ENCODE peak calls at places on chromosomes 16 and 17, in seven cellular contexts. U is ovary, B is cardiac fibroblast, Q is AG10803, I is fibroblast of lung, S is cardiac muscle cell, V is AG04450. C is an unnamed sample.

GRCh38 chr17:19384723-19385391 is 2.1 kb downstream of the MFAP4 start:
- DNase-seq in S (no peak), I (peak; percentile 99), B (peak; percentile 98), V (peak; percentile 88), Q (peak; percentile 97), U (peak; percentile 97), C (peak; percentile 98)

GRCh38 chr17:71759422-71760060 is 361.3 kb upstream of the SOX9 start:
- DNase-seq in B (no peak), V (peak; percentile 39), I (peak; percentile 31), S (no peak), Q (no peak), U (no peak), C (no peak)

GRCh38 chr16:64269756-64270155 is 852.1 kb downstream of the CDH11 start:
- DNase-seq in I (peak; percentile 72), B (no peak), V (no peak), Q (peak; percentile 38), U (no peak), S (no peak), C (no peak)

GRCh38 chr17:41710472-41711090 is 1.6 kb upstream of the GAST start:
- DNase-seq in B (peak; percentile 68), U (no peak), Q (peak; percentile 67), V (no peak), I (peak; percentile 53), S (no peak), C (peak; percentile 74)

GRCh38 chr17:73138541-73139138 is 26.2 kb upstream of the SSTR2 start:
- DNase-seq in B (no peak), V (no peak), Q (no peak), U (no peak), S (peak; percentile 20), I (no peak), C (no peak)

GRCh38 chr17:2860045-2860444 is 63.8 kb downstream of the RAP1GAP2 start:
- DNase-seq in U (no peak), V (no peak), I (no peak), S (no peak), Q (no peak), B (no peak), C (no peak)

GRCh38 chr16:1528921-1529537 is 4.4 kb upstream of the TMEM204 start:
- DNase-seq in Q (no peak), S (no peak), I (no peak), U (no peak), B (no peak), V (no peak), C (no peak)

GRCh38 chr17:13601776-13602551 is at the start of gene HS3ST3A1:
- DNase-seq in B (peak; percentile 83), V (peak; percentile 65), S (peak; percentile 87), Q (peak; percentile 85), U (peak; percentile 73), I (peak; percentile 87), C (peak; percentile 81)

GRCh38 chr17:35906559-35907265 is 23.9 kb downstream of the RDM1 start:
- DNase-seq in U (no peak), B (peak; percentile 72), S (no peak), V (no peak), Q (no peak), I (no peak), C (peak; percentile 29)

GRCh38 chr16:89661215-89661614 is 3.6 kb downstream of the SPATA33 start:
- DNase-seq in V (no peak), Q (no peak), S (no peak), U (no peak), B (no peak), I (no peak), C (no peak)

GRCh38 chr17:79838541-79839274 is 532 bp downstream of the CBX4 start:
- DNase-seq in B (peak; percentile 67), Q (peak; percentile 52), V (no peak), I (peak; percentile 66), U (peak; percentile 60), S (peak; percentile 82), C (peak; percentile 70)

GRCh38 chr16:53713403-53714013 is 9.6 kb downstream of the FTO start:
- DNase-seq in Q (peak; percentile 78), U (no peak), B (peak; percentile 52), S (no peak), V (no peak), I (no peak), C (peak; percentile 42)

GRCh38 chr17:65231662-65232335 is 94.6 kb downstream of the RGS9 start:
- DNase-seq in Q (peak; percentile 87), U (no peak), B (peak; percentile 87), I (peak; percentile 67), V (peak; percentile 63), S (peak; percentile 85), C (peak; percentile 85)

GRCh38 chr17:17812211-17813054 is 24.4 kb downstream of the SREBF1 start:
- DNase-seq in U (peak; percentile 87), B (peak; percentile 76), I (peak; percentile 67), V (no peak), S (peak; percentile 73), Q (peak; percentile 56), C (peak; percentile 61)

GRCh38 chr17:17814162-17815061 is 22.4 kb downstream of the SREBF1 start:
- DNase-seq in V (no peak), S (no peak), Q (no peak), U (no peak), B (no peak), I (no peak), C (no peak)

GRCh38 chr17:17815062-17815406 is 21.8 kb downstream of the SREBF1 start:
- DNase-seq in V (no peak), Q (no peak), S (peak; percentile 65), U (no peak), B (no peak), I (no peak), C (no peak)

GRCh38 chr17:17813055-17813724 is 23.6 kb downstream of the SREBF1 start:
- DNase-seq in V (no peak), S (no peak), U (no peak), Q (no peak), I (no peak), B (no peak), C (no peak)

DNA sequence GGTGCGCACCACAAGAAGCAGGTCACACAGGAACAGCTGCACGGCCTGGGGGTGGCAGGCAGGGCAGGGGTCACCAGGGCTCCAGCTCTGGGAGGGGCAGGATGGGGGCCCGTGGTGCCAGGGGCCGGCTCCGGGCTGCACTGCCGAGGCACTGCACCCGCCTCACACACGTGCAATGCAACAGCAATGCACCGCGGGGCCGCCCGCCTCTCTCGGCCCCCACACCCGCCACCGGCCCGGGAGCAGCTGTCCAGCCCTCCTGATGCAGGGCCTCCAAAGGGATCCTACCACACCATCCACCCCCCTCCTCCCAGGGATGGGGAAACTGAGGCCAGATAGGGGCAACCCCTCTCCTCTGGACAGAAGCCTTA is 23.1 kb downstream of the SREBF1 start:
- DNase-seq in B (no peak), I (no peak), S (no peak), Q (no peak), V (no peak), U (no peak), C (no peak)
- TF ChIP-seq CTCF in B (no peak), I (no peak), S (no peak), Q (no peak), V (no peak), U (no peak), C (no peak)

GRCh38 chr17:18035704-18036103 is 3.3 kb downstream of the ATPAF2 start:
- DNase-seq in S (no peak), V (no peak), Q (no peak), I (no peak), U (no peak), B (no peak), C (no peak)

GRCh38 chr17:18038149-18038850 is 668 bp downstream of the ATPAF2 start:
- DNase-seq in Q (no peak), I (no peak), S (no peak), B (no peak), V (no peak), U (no peak), C (no peak)

GRCh38 chr17:18039535-18040286 is 503 bp downstream of the GID4 start:
- DNase-seq in I (no peak), Q (no peak), B (no peak), S (peak; percentile 68), V (no peak), U (peak; percentile 41), C (no peak)

GRCh38 chr17:18038861-18039534 is at the start of the genes ATPAF2 and GID4:
- DNase-seq in Q (peak; percentile 99), U (peak; percentile 100), S (peak; percentile 100), B (peak; percentile 99), I (peak; percentile 99), V (peak; percentile 96), C (peak; percentile 97)

DNA sequence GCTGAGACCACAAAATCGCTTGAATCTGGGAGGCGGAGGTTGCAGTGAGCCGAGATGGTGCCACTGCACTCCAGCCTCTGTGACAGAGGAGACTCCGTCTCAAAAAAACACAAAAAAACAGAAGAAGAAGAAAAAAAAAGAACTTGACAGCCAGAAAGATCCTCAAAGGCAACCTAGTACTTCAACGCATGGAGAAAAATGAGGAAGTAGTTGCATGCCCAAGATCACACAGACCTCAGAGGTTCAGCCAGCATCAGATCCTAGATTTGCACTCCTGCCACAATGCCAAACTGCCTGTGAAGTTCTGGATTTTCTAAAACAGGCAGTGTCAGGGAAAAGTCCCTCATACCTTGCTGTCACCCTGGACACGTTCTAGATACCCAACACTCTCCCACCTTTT is 1.5 kb downstream of the ATPAF2 start:
- DNase-seq in V (no peak), Q (no peak), I (no peak), S (no peak), U (no peak), B (no peak), C (no peak)
- H3K4me3 ChIP-seq in V (peak overlapping the region; percentile 10), Q (no peak overlapping the region), I (no peak overlapping the region), S (no peak overlapping the region), U (no peak overlapping the region), B (no peak overlapping the region), C (peak overlapping the region; percentile 18)

GRCh38 chr17:47120521-47121095 is 68.5 kb downstream of the CDC27 start:
- DNase-seq in Q (peak; percentile 60), B (no peak), U (no peak), V (no peak), S (no peak), I (no peak), C (peak; percentile 17)

GRCh38 chr17:47119746-47120520 is 69.2 kb downstream of the CDC27 start:
- DNase-seq in I (peak; percentile 7), Q (peak; percentile 71), V (peak; percentile 24), B (no peak), U (no peak), S (no peak), C (peak; percentile 58)

DNA sequence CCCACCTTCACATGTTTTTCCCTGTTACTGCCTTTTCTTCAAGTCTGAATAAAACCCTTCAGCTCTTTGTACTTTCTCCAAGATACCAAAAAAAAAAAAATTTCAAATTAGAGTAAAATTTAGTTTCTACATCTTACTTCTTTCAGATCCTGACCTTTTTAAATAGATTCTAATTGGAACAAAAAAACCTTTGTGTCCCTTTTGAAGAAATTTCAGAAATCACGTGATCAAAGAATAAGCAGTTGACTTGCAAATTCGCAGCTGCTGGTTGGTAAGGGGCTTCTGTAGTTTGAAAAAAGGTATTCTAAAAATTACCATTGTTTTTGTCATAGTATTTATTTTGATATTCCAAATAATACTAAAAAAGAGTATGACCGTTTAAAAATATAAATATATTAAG is 71.7 kb downstream of the CDC27 start:
- DNase-seq in Q (no peak), U (no peak), S (no peak), V (no peak), B (no peak), I (no peak), C (no peak)
- TF ChIP-seq CTCF in Q (no peak), U (no peak), S (no peak), V (no peak), B (no peak), I (no peak), C (no peak)

DNA sequence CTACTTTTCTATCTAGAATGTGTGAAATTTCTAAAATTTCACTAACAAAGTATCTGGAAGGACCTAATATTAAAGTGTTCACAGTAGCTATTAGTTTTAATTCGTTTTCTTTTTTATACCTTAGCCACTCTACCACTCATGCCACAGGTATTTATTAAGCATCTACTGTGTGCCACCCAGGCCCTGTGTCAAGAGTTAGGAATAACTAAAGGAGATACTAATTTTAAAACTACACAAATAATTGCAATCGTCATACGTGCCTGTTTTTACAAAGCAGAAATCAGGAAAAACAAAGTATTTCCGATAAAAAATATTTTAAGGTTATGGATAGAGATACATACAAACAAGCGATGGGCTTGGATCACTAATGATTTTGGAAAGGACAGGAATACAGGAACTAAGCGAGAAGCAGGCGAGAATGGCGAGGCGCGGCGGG is 483 bp upstream of the EEF2K start:
- DNase-seq in Q (no peak), I (no peak), S (no peak), B (no peak), U (no peak), V (no peak), C (no peak)
- H3K4me3 ChIP-seq in Q (peak overlapping the region; percentile 79), I (peak overlapping the region; percentile 9), S (peak overlapping the region; percentile 15), B (peak overlapping the region; percentile 87), U (peak overlapping the region; percentile 93), V (peak overlapping the region; percentile 78), C (peak overlapping the region; percentile 90)

C was measured in fibroblast of the aortic adventitia.